ENCODE peak calls at places on chromosomes 13 and 19, in four cellular contexts. S is upper lobe of left lung, O is heart left ventricle, G is cardiac muscle cell. K is an unnamed sample.
A peak's percentile ranks its signal among the peaks of the same experiment; 100 is the strongest.

GRCh38 chr13:30088312-30088855 is 219.0 kb downstream of the KATNAL1 start:
- DNase-seq in S (no peak), O (no peak), G (no peak), K (no peak)

GRCh38 chr19:35295792-35296462 is 4.0 kb downstream of the MAG start:
- DNase-seq in S (peak; percentile 67), O (no peak), G (no peak), K (no peak)

GRCh38 chr19:2986951-2987491 is 9.7 kb downstream of the TLE6 start:
- DNase-seq in S (no peak), O (no peak), G (no peak), K (no peak)

GRCh38 chr13:46267166-46267565 is 55.4 kb downstream of the LRRC63 start:
- DNase-seq in S (no peak), O (no peak), G (no peak), K (no peak)

GRCh38 chr13:78657699-78658629 is 991 bp downstream of the OBI1 start:
- DNase-seq in S (no peak), O (no peak), G (peak; percentile 17), K (no peak)

GRCh38 chr13:88707652-88708051 is 1036.5 kb downstream of the SLITRK5 start:
- DNase-seq in S (no peak), O (no peak), G (no peak), K (no peak)

GRCh38 chr13:78420814-78421213 is 182.5 kb downstream of the POU4F1 start:
- DNase-seq in S (no peak), O (peak; percentile 62), G (no peak), K (no peak)

GRCh38 chr13:27005556-27005955 is 166.1 kb downstream of the USP12 start:
- DNase-seq in S (no peak), O (no peak), G (peak; percentile 52), K (no peak)

GRCh38 chr19:54138777-54139256 is 1.3 kb downstream of the CNOT3 start:
- DNase-seq in S (no peak), O (no peak), G (no peak), K (no peak)

GRCh38 chr13:104553156-104553555 is 1486.9 kb upstream of the SLC10A2 start:
- DNase-seq in S (no peak), O (no peak), G (peak; percentile 55), K (no peak)

GRCh38 chr19:51407631-51408131 is 9.8 kb downstream of the SIGLEC10 start:
- DNase-seq in S (no peak), O (no peak), G (peak; percentile 44), K (no peak)

GRCh38 chr19:55305491-55305890 is 19.6 kb downstream of the TMEM150B start:
- DNase-seq in S (no peak), O (no peak), G (peak; percentile 34), K (no peak)

GRCh38 chr13:80921556-80921955 is 580.6 kb upstream of the SPRY2 start:
- DNase-seq in S (no peak), O (no peak), G (peak; percentile 56), K (no peak)

GRCh38 chr13:27040826-27041108 is 130.8 kb downstream of the USP12 start:
- DNase-seq in S (no peak), O (no peak), G (no peak), K (no peak)

GRCh38 chr19:22030680-22031079 is 19.9 kb upstream of the ZNF208 start:
- DNase-seq in S (no peak), O (no peak), G (no peak), K (no peak)

GRCh38 chr19:13002389-13002898 is 7.2 kb downstream of the NFIX start:
- DNase-seq in S (peak; percentile 87), O (peak; percentile 72), G (no peak), K (no peak)

GRCh38 chr13:97329331-97329730 is 104.6 kb upstream of the RAP2A start:
- DNase-seq in S (no peak), O (no peak), G (peak; percentile 58), K (no peak)

GRCh38 chr19:4016486-4016885 is 8.9 kb downstream of the PIAS4 start:
- DNase-seq in S (no peak), O (no peak), G (no peak), K (no peak)

GRCh38 chr19:16739546-16739945 is 19.9 kb downstream of the NWD1 start:
- DNase-seq in S (no peak), O (peak; percentile 14), G (peak; percentile 2), K (no peak)

GRCh38 chr19:18164072-18164471 is 9.5 kb upstream of the IFI30 start:
- DNase-seq in S (no peak), O (no peak), G (no peak), K (no peak)
- H3K36me3 ChIP-seq in S (peaks cover 10% of the 10 kb centered on the region), O (peaks cover 65% of the 10 kb centered on the region), G (peaks cover 21% of the 10 kb centered on the region), K (peaks cover 28% of the 10 kb centered on the region)

GRCh38 chr13:43804461-43805070 is 17.8 kb upstream of the ENOX1 start:
- DNase-seq in S (no peak), O (no peak), G (peak; percentile 85), K (no peak)
- TF ChIP-seq CTCF in S (peak; percentile 56), O (peak; percentile 67), G (peak; percentile 36), K (peak; percentile 37)

GRCh38 chr13:25233861-25234260 is 53.4 kb downstream of the MTMR6 start:
- DNase-seq in S (no peak), O (no peak), G (no peak), K (no peak)

GRCh38 chr13:25231537-25231936 is 55.8 kb downstream of the MTMR6 start:
- DNase-seq in S (no peak), O (no peak), G (no peak), K (no peak)

GRCh38 chr13:25232937-25233515 is 54.3 kb downstream of the MTMR6 start:
- DNase-seq in S (no peak), O (no peak), G (peak; percentile 53), K (no peak)

GRCh38 chr13:25241007-25241406 is 46.3 kb downstream of the MTMR6 start:
- DNase-seq in S (no peak), O (no peak), G (no peak), K (no peak)

GRCh38 chr13:25237083-25237482 is 50.2 kb downstream of the MTMR6 start:
- DNase-seq in S (no peak), O (no peak), G (no peak), K (no peak)
- H3K4me3 ChIP-seq in S (no peak overlapping the region), O (no peak overlapping the region), G (no peak overlapping the region), K (no peak overlapping the region)

GRCh38 chr19:32357720-32358119 is 12.3 kb downstream of the ZNF507 start:
- DNase-seq in S (no peak), O (no peak), G (peak; percentile 23), K (no peak)
- H3K36me3 ChIP-seq in S (peaks cover 18% of the 10 kb centered on the region), O (peaks cover 96% of the 10 kb centered on the region), G (peaks cover 71% of the 10 kb centered on the region), K (peaks cover 17% of the 10 kb centered on the region)

GRCh38 chr19:1742989-1743696 is 10.2 kb upstream of the ONECUT3 start:
- DNase-seq in S (peak; percentile 52), O (no peak), G (no peak), K (no peak)
- TF ChIP-seq CTCF in S (no peak), O (no peak), G (no peak), K (no peak)